ENCODE peak calls at places on chromosomes 3 and 15, in seven cellular contexts. G is RWPE1; O is activated T-cell treated with anti-CD3 and anti-CD28 coated beads for 1 hour; H is GDM1; N is dermis microvascular lymphatic vessel endothelial cell; A is upper lobe of right lung; L is stimulated activated naive CD4-positive, alpha-beta T cell. U is an unnamed sample.

GRCh38 chr3:61858054-61858453 is 296.7 kb downstream of the PTPRG start:
- DNase-seq in G (no peak), O (no peak), N (peak), A (no peak), L (no peak), H (no peak), U (peak)

GRCh38 chr15:70245932-70246622 is 148.4 kb upstream of the TLE3 start:
- DNase-seq in O (no peak), H (no peak), G (peak), N (no peak), L (no peak), A (peak), U (no peak)

GRCh38 chr15:64596701-64597468 is 136.5 kb downstream of the ZNF609 start:
- DNase-seq in G (no peak), N (peak), L (peak), H (no peak), A (no peak), O (no peak), U (peak)

GRCh38 chr15:43920815-43921214 is 94.0 kb downstream of the WDR76 start:
- DNase-seq in N (no peak), H (no peak), A (no peak), O (no peak), L (no peak), G (no peak), U (no peak)

GRCh38 chr3:127546970-127547733 is 43.4 kb downstream of the TPRA1 start:
- DNase-seq in O (no peak), L (no peak), H (no peak), G (no peak), N (no peak), A (peak), U (no peak)

GRCh38 chr3:144265527-144266100 is 294.0 kb downstream of the DIPK2A start:
- DNase-seq in H (no peak), O (no peak), A (no peak), G (no peak), N (peak), L (no peak), U (peak)

GRCh38 chr3:135970500-135971116 is 5.1 kb downstream of the PPP2R3A start:
- DNase-seq in L (no peak), N (no peak), O (no peak), G (peak), H (no peak), A (no peak), U (peak)

GRCh38 chr15:85010472-85011209 is 29.0 kb downstream of the PDE8A start:
- DNase-seq in N (peak), O (no peak), H (peak), G (no peak), A (no peak), L (no peak), U (peak)

GRCh38 chr15:81338422-81339007 is 14.6 kb upstream of the STARD5 start:
- DNase-seq in G (peak), L (no peak), N (peak), H (no peak), O (no peak), A (no peak), U (peak)

GRCh38 chr3:140595295-140595694 is 82.6 kb upstream of the TRIM42 start:
- DNase-seq in G (no peak), N (no peak), O (no peak), H (no peak), L (no peak), A (no peak), U (peak)

GRCh38 chr3:120678331-120678845 is 3.7 kb downstream of the HGD start:
- DNase-seq in O (no peak), H (peak), G (peak), A (no peak), L (no peak), N (peak), U (peak)

GRCh38 chr3:134430950-134431445 is 54.8 kb downstream of the ANAPC13 start:
- DNase-seq in G (no peak), L (no peak), H (no peak), O (no peak), N (no peak), A (no peak), U (no peak)

GRCh38 chr3:13042127-13042931 is 30.9 kb downstream of the IQSEC1 start:
- DNase-seq in H (no peak), N (no peak), O (no peak), L (no peak), G (no peak), A (peak), U (no peak)

GRCh38 chr3:178750639-178751038 is 214.4 kb downstream of the KCNMB2 start:
- DNase-seq in H (no peak), G (no peak), O (no peak), N (no peak), L (no peak), A (no peak), U (no peak)

GRCh38 chr15:88631464-88632028 is 7.3 kb upstream of the ISG20 start:
- DNase-seq in G (no peak), N (peak), A (no peak), H (no peak), O (no peak), L (no peak), U (no peak)

GRCh38 chr15:52790166-52790708 is at the start of gene ONECUT1:
- DNase-seq in H (no peak), N (peak), L (no peak), A (no peak), O (no peak), G (peak), U (peak)

GRCh38 chr3:9785602-9786001 is 6.7 kb downstream of the TADA3 start:
- DNase-seq in N (no peak), G (no peak), A (no peak), L (no peak), O (no peak), H (no peak), U (no peak)

GRCh38 chr15:100093211-100094126 is 248.3 kb downstream of the ADAMTS17 start:
- DNase-seq in O (no peak), N (no peak), A (no peak), H (no peak), L (no peak), G (peak), U (peak)

GRCh38 chr15:67922971-67923646 is 83.3 kb upstream of the RNU6-1 start:
- DNase-seq in O (no peak), N (no peak), G (no peak), H (no peak), L (no peak), A (no peak), U (no peak)

U was measured in fibroblast of the aortic adventitia.